ENCODE peak calls at places on chromosome 5, in four cellular contexts. H is fibroblast of the aortic adventitia, Y is IMR-90, M is heart left ventricle. W is an unnamed sample.

GRCh38 chr5:66757219-66757833 is 161.1 kb downstream of the MAST4 start:
- DNase-seq in H (peak; percentile 83), Y (peak; percentile 44), M (peak; percentile 35), W (peak; percentile 84)

GRCh38 chr5:109844148-109844547 is 154.4 kb downstream of the MAN2A1 start:
- DNase-seq in H (peak; percentile 42), Y (peak; percentile 28), M (no peak), W (peak; percentile 43)

GRCh38 chr5:165805756-165806155 is 2300.3 kb downstream of the MAT2B start:
- DNase-seq in H (no peak), Y (no peak), M (no peak), W (no peak)

GRCh38 chr5:61159070-61159469 is 3.2 kb downstream of the SMIM15 start:
- DNase-seq in H (no peak), Y (no peak), M (no peak), W (no peak)

GRCh38 chr5:168401880-168402279 is 84.4 kb upstream of the RARS1 start:
- DNase-seq in H (no peak), Y (no peak), M (no peak), W (no peak)

GRCh38 chr5:67518227-67518626 is 321.6 kb upstream of the CD180 start:
- DNase-seq in H (no peak), Y (no peak), M (no peak), W (no peak)

GRCh38 chr5:33479321-33479720 is 38.6 kb downstream of the TARS1 start:
- DNase-seq in H (no peak), Y (peak; percentile 73), M (no peak), W (no peak)

GRCh38 chr5:180523629-180524466 is 29.7 kb downstream of the CNOT6 start:
- DNase-seq in H (no peak), Y (peak; percentile 36), M (no peak), W (peak; percentile 35)

GRCh38 chr5:175478008-175478383 is 364 bp upstream of the SFXN1 start:
- DNase-seq in H (no peak), Y (no peak), M (no peak), W (no peak)

GRCh38 chr5:150541895-150542294 is 34.0 kb downstream of the NDST1 start:
- DNase-seq in H (no peak), Y (no peak), M (no peak), W (peak; percentile 32)

GRCh38 chr5:176793343-176793699 is 17.0 kb upstream of the UNC5A start:
- DNase-seq in H (no peak), Y (no peak), M (no peak), W (no peak)

GRCh38 chr5:78799254-78800017 is 150.9 kb upstream of the LHFPL2 start:
- DNase-seq in H (peak; percentile 53), Y (peak; percentile 67), M (no peak), W (peak; percentile 38)

GRCh38 chr5:142320427-142320732 is 4.4 kb downstream of the SPRY4 start:
- DNase-seq in H (peak; percentile 11), Y (no peak), M (no peak), W (no peak)

GRCh38 chr5:142320851-142321560 is 3.8 kb downstream of the SPRY4 start:
- DNase-seq in H (peak; percentile 51), Y (peak; percentile 47), M (no peak), W (peak; percentile 55)

GRCh38 chr5:142317673-142318261 is 7.1 kb downstream of the SPRY4 start:
- DNase-seq in H (peak; percentile 33), Y (no peak), M (peak; percentile 52), W (no peak)

GRCh38 chr5:142319105-142319504 is 5.7 kb downstream of the SPRY4 start:
- DNase-seq in H (peak; percentile 36), Y (no peak), M (no peak), W (no peak)

DNA sequence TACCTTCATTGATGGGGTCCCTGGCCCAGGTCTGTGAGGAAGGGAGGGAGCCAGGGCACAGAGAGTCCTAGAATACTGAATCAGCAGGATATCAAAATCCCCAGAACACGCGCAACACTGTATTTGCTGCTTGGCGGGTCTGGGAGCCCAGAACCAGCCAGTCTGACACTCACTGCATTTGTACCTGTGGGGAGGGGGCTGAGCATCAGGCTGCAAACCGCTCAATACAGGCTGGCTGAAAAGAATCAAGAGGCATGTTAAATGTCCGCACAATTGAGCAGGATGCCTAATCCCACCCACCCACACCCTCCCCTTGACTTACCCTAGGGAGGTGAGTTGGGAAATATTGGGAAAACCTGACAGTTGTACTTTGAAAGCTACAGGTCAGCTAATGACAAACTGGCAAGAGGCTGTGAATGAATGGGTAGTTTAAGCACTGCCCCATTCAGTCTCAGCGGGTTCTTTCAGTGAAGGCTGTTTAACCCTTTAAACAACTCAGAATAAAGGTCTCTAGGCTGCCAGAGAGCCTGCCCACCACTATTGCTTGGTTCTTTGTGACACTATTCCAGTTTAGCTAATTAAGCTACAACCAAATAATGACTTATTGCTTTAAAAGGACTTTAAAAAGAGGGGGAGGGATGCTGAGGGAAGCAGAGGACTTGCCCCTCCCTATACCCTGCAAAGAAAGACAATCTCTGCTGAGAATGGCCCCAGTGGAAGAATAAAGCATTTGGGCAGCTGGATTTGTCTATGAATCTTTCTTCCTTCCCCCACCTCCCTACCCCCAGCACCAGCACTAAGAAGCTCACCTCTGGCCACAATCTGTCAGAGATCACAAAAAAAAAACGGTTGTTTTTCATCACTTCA is 5.0 kb downstream of the SPRY4 start:
- DNase-seq in H (peak; percentile 27), Y (no peak), M (no peak), W (peak; percentile 74)
- H3K4me3 ChIP-seq in H (peak overlapping the region; percentile 23), Y (peak overlapping the region; percentile 2), M (no peak overlapping the region), W (peak overlapping the region; percentile 95)

GRCh38 chr5:145511351-145511750 is 323.8 kb downstream of the PRELID2 start:
- DNase-seq in H (no peak), Y (peak; percentile 20), M (no peak), W (no peak)
- TF ChIP-seq CTCF in H (no peak), Y (no peak), M (no peak), W (no peak)

GRCh38 chr5:139789845-139790189 is 5.8 kb upstream of the PSD2 start:
- DNase-seq in H (no peak), Y (no peak), M (no peak), W (no peak)

GRCh38 chr5:139787568-139788293 is 7.9 kb upstream of the PSD2 start:
- DNase-seq in H (peak; percentile 73), Y (peak; percentile 52), M (peak; percentile 86), W (peak; percentile 82)

GRCh38 chr5:139789116-139789844 is 6.3 kb upstream of the PSD2 start:
- DNase-seq in H (no peak), Y (no peak), M (no peak), W (no peak)

GRCh38 chr5:139787257-139787567 is 8.4 kb upstream of the PSD2 start:
- DNase-seq in H (no peak), Y (no peak), M (no peak), W (no peak)

GRCh38 chr5:139788294-139788875 is 7.2 kb upstream of the PSD2 start:
- DNase-seq in H (peak; percentile 15), Y (no peak), M (no peak), W (no peak)
- H3K4me3 ChIP-seq in H (peak overlapping the region; percentile 65), Y (peak overlapping the region; percentile 20), M (peak overlapping the region; percentile 66), W (peak overlapping the region; percentile 53)

GRCh38 chr5:154754460-154755360 is 467 bp upstream of the LARP1 start:
- DNase-seq in H (peak; percentile 97), Y (peak; percentile 98), M (peak; percentile 100), W (peak; percentile 99)

GRCh38 chr5:154753792-154754191 is 1.4 kb upstream of the LARP1 start:
- DNase-seq in H (peak; percentile 99), Y (peak; percentile 97), M (peak; percentile 80), W (peak; percentile 88)

GRCh38 chr5:154756871-154757646 is 1.9 kb downstream of the LARP1 start:
- DNase-seq in H (peak; percentile 35), Y (peak; percentile 30), M (peak; percentile 68), W (peak; percentile 53)

GRCh38 chr5:154756203-154756870 is 1.2 kb downstream of the LARP1 start:
- DNase-seq in H (no peak), Y (no peak), M (peak; percentile 55), W (no peak)

GRCh38 chr5:154755361-154756202 is at the start of gene LARP1:
- DNase-seq in H (no peak), Y (peak; percentile 19), M (peak; percentile 64), W (peak; percentile 29)
- TF ChIP-seq CTCF in H (no peak), Y (no peak), M (no peak), W (no peak)

DNA sequence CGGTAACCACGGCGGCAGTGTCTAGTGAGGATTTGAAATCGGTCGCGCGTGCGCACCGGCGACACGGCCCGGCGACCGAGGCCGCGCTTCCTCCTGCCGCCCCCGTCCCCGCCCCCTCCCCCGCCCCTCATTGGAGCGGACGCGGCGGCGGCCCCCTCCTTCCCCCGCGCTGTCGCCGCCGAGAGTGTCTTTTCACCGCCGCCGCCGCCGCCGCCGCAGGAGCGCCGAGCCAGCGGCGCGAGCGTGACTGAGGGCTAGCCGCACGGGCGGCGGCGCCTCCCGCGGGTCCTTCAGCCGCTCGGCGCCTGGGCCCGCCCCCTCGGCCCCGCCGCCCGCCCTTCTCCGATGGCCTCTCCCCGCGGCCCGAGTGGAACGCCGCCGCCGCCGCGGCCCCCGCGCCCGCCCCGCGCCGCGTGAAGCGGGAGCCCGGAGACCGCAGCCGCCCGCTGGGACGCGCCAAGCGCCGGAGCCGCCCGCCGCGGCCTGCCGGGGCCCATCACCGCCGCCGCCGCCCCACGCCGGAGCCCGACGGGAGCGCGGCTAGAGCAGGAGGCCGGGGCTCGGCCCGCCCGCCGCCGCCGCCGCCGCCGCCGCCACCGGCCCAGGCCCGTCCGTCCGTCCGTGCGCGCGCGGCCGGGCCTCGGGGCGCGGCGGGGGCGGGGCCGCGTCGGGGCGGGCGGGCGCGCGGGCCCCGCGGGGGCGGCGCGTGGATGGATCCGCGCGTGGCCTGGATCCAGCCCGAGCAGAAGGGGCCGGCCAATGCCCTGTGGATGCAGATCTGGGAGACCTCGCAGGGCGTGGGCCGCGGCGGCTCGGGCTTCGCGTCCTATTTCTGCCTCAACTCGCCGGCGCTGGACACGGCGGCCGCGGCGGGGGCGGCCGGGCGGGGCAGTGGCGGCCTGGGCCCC is at the start of gene TENT4A:
- DNase-seq in H (no peak), Y (no peak), M (no peak), W (peak; percentile 12)
- H3K4me3 ChIP-seq in H (peak within 1 kb of the TSS; percentile 80), Y (peak within 1 kb of the TSS; percentile 89), M (peak within 1 kb of the TSS; percentile 64), W (peak within 1 kb of the TSS; percentile 71)

DNA sequence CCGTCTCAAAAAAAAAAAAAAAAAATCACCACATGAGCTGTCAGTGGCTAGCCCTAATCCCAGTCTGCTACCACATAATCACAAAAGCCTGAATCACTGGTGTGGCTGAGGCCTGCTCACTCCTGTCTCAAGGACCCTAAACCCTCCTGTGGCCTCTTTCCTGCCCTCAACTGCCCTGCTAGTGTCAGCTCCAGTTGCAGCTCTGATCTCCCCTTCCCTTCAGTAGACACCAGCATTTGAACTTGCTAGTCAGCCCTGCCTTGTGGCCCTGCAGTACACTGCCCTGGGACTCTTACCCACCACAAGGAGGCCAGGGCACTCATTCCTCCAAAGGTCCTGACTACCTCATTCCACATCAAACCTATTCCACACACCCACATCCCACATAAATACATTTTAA is 9.5 kb upstream of the P4HA2 start:
- DNase-seq in H (no peak), Y (peak; percentile 39), M (no peak), W (no peak)
- TF ChIP-seq CTCF in H (peak; percentile 22), Y (peak; percentile 12), M (no peak), W (peak; percentile 16)

GRCh38 chr5:74648835-74649286 is 8.3 kb upstream of the ENC1 start:
- DNase-seq in H (peak; percentile 79), Y (peak; percentile 65), M (no peak), W (peak; percentile 77)
- H3K4me3 ChIP-seq in H (no peak overlapping the region), Y (peak overlapping the region; percentile 48), M (no peak overlapping the region), W (no peak overlapping the region)

GRCh38 chr5:132776077-132776931 is 735 bp downstream of the SEPTIN8 start:
- DNase-seq in H (peak; percentile 47), Y (no peak), M (peak; percentile 60), W (peak; percentile 37)
- TF ChIP-seq CTCF in H (no peak), Y (no peak), M (no peak), W (no peak)